ENCODE peak calls at places on chromosomes 6 and 20, in ten cellular contexts. N is iPS DF 6.9; X is heart left ventricle; Q is SJSA1; K is HFF-Myc; M is CD8-positive, alpha-beta memory T cell; H is OCI-LY7; B is naive thymus-derived CD4-positive, alpha-beta T cell; Y is cardiac fibroblast; P is esophagus muscularis mucosa. T is an unnamed sample.

GRCh38 chr6:29591677-29592076 is 6.8 kb downstream of the OR2H2 start:
- DNase-seq in Q (no peak), H (no peak), P (no peak), B (no peak), Y (no peak), M (no peak), X (no peak), K (no peak), N (no peak), T (no peak)

GRCh38 chr6:136362421-136363090 is 72.9 kb upstream of the BCLAF1 start:
- DNase-seq in M (no peak), N (no peak), Q (no peak), B (no peak), K (no peak), X (no peak), H (no peak), Y (no peak), P (no peak), T (no peak)

GRCh38 chr20:11891081-11891826 is 26.4 kb upstream of the BTBD3 start:
- DNase-seq in X (peak; percentile 78), M (no peak), B (peak; percentile 36), H (no peak), N (no peak), K (no peak), P (no peak), Y (peak; percentile 38), Q (peak; percentile 54), T (peak; percentile 21)

GRCh38 chr6:157064502-157064901 is 258.8 kb downstream of the TMEM242 start:
- DNase-seq in K (no peak), Q (no peak), P (no peak), H (no peak), M (no peak), Y (no peak), B (no peak), N (no peak), X (no peak), T (no peak)

GRCh38 chr6:35402136-35402855 is 49.8 kb upstream of the FANCE start:
- DNase-seq in B (no peak), K (no peak), M (no peak), H (no peak), Y (no peak), N (no peak), P (no peak), Q (no peak), X (no peak), T (no peak)

GRCh38 chr6:54474898-54475297 is 166.7 kb downstream of the TINAG start:
- DNase-seq in H (no peak), Y (no peak), P (no peak), N (no peak), K (no peak), B (no peak), Q (no peak), M (no peak), X (no peak), T (no peak)

GRCh38 chr6:49933526-49933925 is 30.4 kb downstream of the DEFB114 start:
- DNase-seq in K (no peak), Q (no peak), B (no peak), P (no peak), N (no peak), H (no peak), M (no peak), Y (no peak), X (peak; percentile 48), T (no peak)

GRCh38 chr20:12723811-12724210 is 285.0 kb upstream of the SPTLC3 start:
- DNase-seq in B (no peak), Y (no peak), N (no peak), H (no peak), P (no peak), K (no peak), X (no peak), Q (no peak), M (no peak), T (no peak)

GRCh38 chr6:6596529-6596928 is 8.0 kb downstream of the LY86 start:
- DNase-seq in B (peak; percentile 67), Y (no peak), N (no peak), X (no peak), K (no peak), P (no peak), M (peak; percentile 46), Q (no peak), H (no peak), T (no peak)

GRCh38 chr6:158825038-158825950 is 6.1 kb upstream of the EZR start:
- DNase-seq in M (no peak), Y (no peak), P (no peak), Q (no peak), B (no peak), N (no peak), X (no peak), K (no peak), H (no peak), T (no peak)

DNA sequence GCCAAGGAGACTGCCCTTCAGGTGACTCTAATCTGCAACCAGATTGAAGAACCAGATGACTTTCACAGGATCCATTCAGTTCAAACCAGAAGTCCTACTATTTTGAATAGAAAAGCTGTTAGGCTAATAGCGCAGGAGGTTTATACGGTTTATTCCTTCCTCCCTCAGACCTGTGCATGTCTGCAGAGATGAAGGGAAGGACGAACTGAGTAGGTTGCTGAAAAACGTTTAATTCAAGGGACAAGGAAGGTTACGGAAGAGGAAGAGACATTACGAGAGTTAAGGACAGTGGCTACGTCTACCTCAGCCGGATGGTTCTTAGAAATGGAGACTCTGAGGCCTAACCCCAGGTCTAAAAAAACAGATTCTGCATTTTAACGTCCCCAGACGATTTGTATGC is 978 bp downstream of the AURKA start:
- DNase-seq in H (peak; percentile 46), N (no peak), K (no peak), Q (no peak), B (no peak), M (no peak), X (no peak), Y (no peak), P (peak; percentile 14), T (no peak)
- H3K4me3 ChIP-seq in H (peak overlapping the region; percentile 76), N (peak overlapping the region; percentile 86), K (peak overlapping the region; percentile 85), Q (peak overlapping the region; percentile 65), B (no peak overlapping the region), M (peak overlapping the region; percentile 98), X (peak overlapping the region; percentile 90), Y (peak overlapping the region; percentile 65), P (peak overlapping the region; percentile 95), T (peak overlapping the region; percentile 98)

GRCh38 chr6:2917801-2918495 is 14.8 kb upstream of the SERPINB9 start:
- DNase-seq in M (no peak), H (no peak), K (no peak), B (no peak), X (no peak), N (no peak), P (peak; percentile 90), Y (no peak), Q (peak; percentile 28), T (no peak)

GRCh38 chr6:2916354-2916925 is 13.3 kb upstream of the SERPINB9 start:
- DNase-seq in P (peak; percentile 31), N (no peak), Y (no peak), X (no peak), K (no peak), H (no peak), Q (peak; percentile 12), B (no peak), M (no peak), T (no peak)

GRCh38 chr6:2915150-2915549 is 12.0 kb upstream of the SERPINB9 start:
- DNase-seq in B (no peak), M (no peak), X (no peak), P (peak; percentile 29), Q (peak; percentile 8), Y (no peak), H (no peak), K (no peak), N (no peak), T (no peak)

GRCh38 chr6:2918936-2919335 is 15.8 kb upstream of the SERPINB9 start:
- DNase-seq in Q (peak; percentile 6), H (no peak), N (no peak), X (no peak), K (no peak), M (no peak), Y (no peak), P (no peak), B (no peak), T (no peak)

GRCh38 chr6:2917065-2917464 is 14.0 kb upstream of the SERPINB9 start:
- DNase-seq in Y (no peak), B (no peak), X (no peak), H (no peak), N (no peak), K (no peak), M (no peak), P (peak; percentile 72), Q (peak; percentile 3), T (no peak)
- H3K4me3 ChIP-seq in Y (no peak overlapping the region), B (no peak overlapping the region), X (no peak overlapping the region), H (no peak overlapping the region), N (no peak overlapping the region), K (no peak overlapping the region), M (no peak overlapping the region), P (no peak overlapping the region), Q (no peak overlapping the region), T (no peak overlapping the region)

GRCh38 chr6:103405321-103405720 is 1454.4 kb downstream of the HACE1 start:
- DNase-seq in X (no peak), Y (no peak), P (no peak), B (no peak), H (no peak), Q (no peak), M (no peak), K (no peak), N (no peak), T (no peak)

GRCh38 chr6:103409475-103409874 is 1450.2 kb downstream of the HACE1 start:
- DNase-seq in Y (no peak), P (no peak), Q (no peak), M (no peak), B (no peak), X (no peak), H (no peak), K (no peak), N (no peak), T (no peak)

DNA sequence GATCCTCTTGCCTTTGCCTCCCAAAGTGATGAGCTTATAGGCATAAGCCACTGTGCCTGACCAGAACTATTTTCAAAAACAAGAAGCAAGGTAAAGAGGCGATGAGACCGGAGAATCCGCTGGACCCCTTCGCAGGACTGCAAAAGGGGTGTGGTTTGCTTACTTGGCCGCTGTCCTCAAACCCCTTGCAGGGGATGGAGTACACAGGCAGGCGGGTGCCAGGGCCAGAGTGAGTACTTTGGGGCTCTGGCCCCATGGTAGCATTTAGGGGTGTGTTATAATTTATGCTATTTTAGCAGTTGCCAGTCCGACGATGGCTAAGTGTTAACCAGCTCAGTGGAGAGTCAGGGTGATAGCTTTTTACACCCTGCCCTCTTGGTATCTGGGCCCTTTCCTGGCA is 1454.9 kb downstream of the HACE1 start:
- DNase-seq in K (no peak), M (no peak), B (no peak), Y (no peak), N (no peak), H (no peak), Q (no peak), X (no peak), P (no peak), T (no peak)
- H3K4me3 ChIP-seq in K (no peak overlapping the region), M (no peak overlapping the region), B (no peak overlapping the region), Y (no peak overlapping the region), N (no peak overlapping the region), H (no peak overlapping the region), Q (no peak overlapping the region), X (no peak overlapping the region), P (no peak overlapping the region), T (no peak overlapping the region)

DNA sequence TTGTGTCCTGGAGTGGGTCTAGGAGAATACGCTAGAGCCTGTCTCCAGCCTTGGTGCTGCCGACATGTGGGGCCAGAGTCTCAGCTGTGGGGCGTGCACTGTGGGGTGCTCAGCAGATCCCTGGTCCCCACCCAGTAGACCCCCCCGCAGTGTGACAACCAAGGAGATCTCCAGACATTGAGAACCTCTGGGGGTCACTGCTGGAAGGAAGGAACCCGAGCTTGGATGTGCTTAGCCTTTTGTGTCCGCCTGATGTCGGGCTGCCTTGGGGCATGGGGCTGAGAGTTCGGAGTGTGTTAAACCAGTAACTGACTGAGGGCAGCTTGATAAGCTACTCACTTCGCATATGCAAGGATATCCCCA is 367.1 kb downstream of the TAF4 start:
- DNase-seq in Q (no peak), N (no peak), X (no peak), B (no peak), P (no peak), M (no peak), Y (no peak), K (no peak), H (no peak), T (no peak)
- H3K4me3 ChIP-seq in Q (no peak overlapping the region), N (no peak overlapping the region), X (no peak overlapping the region), B (no peak overlapping the region), P (no peak overlapping the region), M (no peak overlapping the region), Y (no peak overlapping the region), K (no peak overlapping the region), H (no peak overlapping the region), T (no peak overlapping the region)

T was measured in brain microvascular endothelial cell.